ENCODE peak calls at places on chromosomes 3 and 15, in nine cellular contexts. One of them, this sample, is unnamed.

GRCh38 chr3:52056521-52056967 is at the start of gene DUSP7:
- DNase-seq in body of pancreas: peak
- DNase-seq in thoracic aorta: no peak
- DNase-seq in T-helper 1 cell: peak
- DNase-seq in NCI-H1105 treated with DMSO at 0.1 percent for 48 hours: peak
- DNase-seq in NCI-H2029: no peak
- DNase-seq in GM12865: peak
- DNase-seq in CD8-positive, alpha-beta T cell: peak
- DNase-seq in activated CD4-positive, CD25-positive, alpha-beta regulatory T cell treated with anti-CD3 and anti-CD28 coated beads, Interleukin-2, amount 50 U/mL, for 16 hours: peak
- DNase-seq in this sample: peak

GRCh38 chr3:36494461-36495109 is 114.3 kb downstream of the STAC start:
- DNase-seq in CD8-positive, alpha-beta T cell: no peak
- DNase-seq in body of pancreas: no peak
- DNase-seq in thoracic aorta: no peak
- DNase-seq in NCI-H2029: no peak
- DNase-seq in NCI-H1105 treated with DMSO at 0.1 percent for 48 hours: no peak
- DNase-seq in T-helper 1 cell: no peak
- DNase-seq in activated CD4-positive, CD25-positive, alpha-beta regulatory T cell treated with anti-CD3 and anti-CD28 coated beads, Interleukin-2, amount 50 U/mL, for 16 hours: no peak
- DNase-seq in GM12865: no peak
- DNase-seq in this sample: no peak

GRCh38 chr3:51336261-51336660 is 48.8 kb upstream of the MANF start:
- DNase-seq in NCI-H2029: no peak
- DNase-seq in T-helper 1 cell: no peak
- DNase-seq in body of pancreas: no peak
- DNase-seq in activated CD4-positive, CD25-positive, alpha-beta regulatory T cell treated with anti-CD3 and anti-CD28 coated beads, Interleukin-2, amount 50 U/mL, for 16 hours: no peak
- DNase-seq in thoracic aorta: no peak
- DNase-seq in GM12865: no peak
- DNase-seq in CD8-positive, alpha-beta T cell: no peak
- DNase-seq in NCI-H1105 treated with DMSO at 0.1 percent for 48 hours: no peak
- DNase-seq in this sample: no peak

GRCh38 chr15:82680200-82681102 is 29.2 kb downstream of the AP3B2 start:
- DNase-seq in thoracic aorta: no peak
- DNase-seq in activated CD4-positive, CD25-positive, alpha-beta regulatory T cell treated with anti-CD3 and anti-CD28 coated beads, Interleukin-2, amount 50 U/mL, for 16 hours: peak
- DNase-seq in T-helper 1 cell: peak
- DNase-seq in CD8-positive, alpha-beta T cell: peak
- DNase-seq in NCI-H2029: peak
- DNase-seq in NCI-H1105 treated with DMSO at 0.1 percent for 48 hours: peak
- DNase-seq in GM12865: peak
- DNase-seq in body of pancreas: peak
- DNase-seq in this sample: peak

GRCh38 chr3:149554826-149555225 is 80.3 kb downstream of the TM4SF4 start:
- DNase-seq in thoracic aorta: no peak
- DNase-seq in activated CD4-positive, CD25-positive, alpha-beta regulatory T cell treated with anti-CD3 and anti-CD28 coated beads, Interleukin-2, amount 50 U/mL, for 16 hours: no peak
- DNase-seq in body of pancreas: no peak
- DNase-seq in T-helper 1 cell: no peak
- DNase-seq in NCI-H2029: no peak
- DNase-seq in GM12865: no peak
- DNase-seq in NCI-H1105 treated with DMSO at 0.1 percent for 48 hours: no peak
- DNase-seq in CD8-positive, alpha-beta T cell: no peak
- DNase-seq in this sample: no peak

GRCh38 chr3:115233021-115233420 is 85.9 kb upstream of the ZBTB20 start:
- DNase-seq in activated CD4-positive, CD25-positive, alpha-beta regulatory T cell treated with anti-CD3 and anti-CD28 coated beads, Interleukin-2, amount 50 U/mL, for 16 hours: no peak
- DNase-seq in CD8-positive, alpha-beta T cell: no peak
- DNase-seq in NCI-H1105 treated with DMSO at 0.1 percent for 48 hours: no peak
- DNase-seq in body of pancreas: no peak
- DNase-seq in GM12865: no peak
- DNase-seq in NCI-H2029: no peak
- DNase-seq in thoracic aorta: no peak
- DNase-seq in T-helper 1 cell: no peak
- DNase-seq in this sample: no peak

GRCh38 chr3:37910666-37911400 is 49.2 kb downstream of the CTDSPL start:
- DNase-seq in thoracic aorta: no peak
- DNase-seq in GM12865: no peak
- DNase-seq in T-helper 1 cell: no peak
- DNase-seq in NCI-H2029: no peak
- DNase-seq in body of pancreas: no peak
- DNase-seq in NCI-H1105 treated with DMSO at 0.1 percent for 48 hours: no peak
- DNase-seq in activated CD4-positive, CD25-positive, alpha-beta regulatory T cell treated with anti-CD3 and anti-CD28 coated beads, Interleukin-2, amount 50 U/mL, for 16 hours: no peak
- DNase-seq in CD8-positive, alpha-beta T cell: no peak
- DNase-seq in this sample: no peak

GRCh38 chr3:55490194-55490913 is 3.2 kb upstream of the WNT5A start:
- DNase-seq in NCI-H1105 treated with DMSO at 0.1 percent for 48 hours: no peak
- DNase-seq in NCI-H2029: no peak
- DNase-seq in activated CD4-positive, CD25-positive, alpha-beta regulatory T cell treated with anti-CD3 and anti-CD28 coated beads, Interleukin-2, amount 50 U/mL, for 16 hours: no peak
- DNase-seq in CD8-positive, alpha-beta T cell: no peak
- DNase-seq in thoracic aorta: no peak
- DNase-seq in body of pancreas: no peak
- DNase-seq in GM12865: no peak
- DNase-seq in T-helper 1 cell: no peak
- DNase-seq in this sample: no peak

GRCh38 chr3:151788401-151788800 is 25.5 kb upstream of the AADAC start:
- DNase-seq in activated CD4-positive, CD25-positive, alpha-beta regulatory T cell treated with anti-CD3 and anti-CD28 coated beads, Interleukin-2, amount 50 U/mL, for 16 hours: no peak
- DNase-seq in thoracic aorta: no peak
- DNase-seq in NCI-H1105 treated with DMSO at 0.1 percent for 48 hours: no peak
- DNase-seq in body of pancreas: no peak
- DNase-seq in T-helper 1 cell: no peak
- DNase-seq in NCI-H2029: no peak
- DNase-seq in GM12865: no peak
- DNase-seq in CD8-positive, alpha-beta T cell: no peak
- DNase-seq in this sample: no peak

GRCh38 chr3:183443395-183444132 is 15.1 kb upstream of the MCF2L2 start:
- DNase-seq in GM12865: no peak
- DNase-seq in thoracic aorta: no peak
- DNase-seq in NCI-H2029: no peak
- DNase-seq in body of pancreas: no peak
- DNase-seq in NCI-H1105 treated with DMSO at 0.1 percent for 48 hours: no peak
- DNase-seq in activated CD4-positive, CD25-positive, alpha-beta regulatory T cell treated with anti-CD3 and anti-CD28 coated beads, Interleukin-2, amount 50 U/mL, for 16 hours: no peak
- DNase-seq in CD8-positive, alpha-beta T cell: no peak
- DNase-seq in T-helper 1 cell: no peak
- DNase-seq in this sample: no peak

GRCh38 chr3:28575100-28575747 is 226.6 kb upstream of the AZI2 start:
- DNase-seq in NCI-H1105 treated with DMSO at 0.1 percent for 48 hours: peak
- DNase-seq in body of pancreas: peak
- DNase-seq in T-helper 1 cell: no peak
- DNase-seq in activated CD4-positive, CD25-positive, alpha-beta regulatory T cell treated with anti-CD3 and anti-CD28 coated beads, Interleukin-2, amount 50 U/mL, for 16 hours: no peak
- DNase-seq in thoracic aorta: no peak
- DNase-seq in GM12865: no peak
- DNase-seq in NCI-H2029: peak
- DNase-seq in CD8-positive, alpha-beta T cell: no peak
- DNase-seq in this sample: no peak

GRCh38 chr15:96125681-96126080 is 204.8 kb upstream of the NR2F2 start:
- DNase-seq in CD8-positive, alpha-beta T cell: no peak
- DNase-seq in activated CD4-positive, CD25-positive, alpha-beta regulatory T cell treated with anti-CD3 and anti-CD28 coated beads, Interleukin-2, amount 50 U/mL, for 16 hours: no peak
- DNase-seq in thoracic aorta: no peak
- DNase-seq in NCI-H1105 treated with DMSO at 0.1 percent for 48 hours: no peak
- DNase-seq in GM12865: no peak
- DNase-seq in T-helper 1 cell: no peak
- DNase-seq in body of pancreas: no peak
- DNase-seq in NCI-H2029: no peak
- DNase-seq in this sample: no peak

GRCh38 chr3:49924683-49925082 is 4.9 kb downstream of the MON1A start:
- DNase-seq in activated CD4-positive, CD25-positive, alpha-beta regulatory T cell treated with anti-CD3 and anti-CD28 coated beads, Interleukin-2, amount 50 U/mL, for 16 hours: no peak
- DNase-seq in T-helper 1 cell: no peak
- DNase-seq in thoracic aorta: no peak
- DNase-seq in NCI-H1105 treated with DMSO at 0.1 percent for 48 hours: no peak
- DNase-seq in CD8-positive, alpha-beta T cell: no peak
- DNase-seq in GM12865: no peak
- DNase-seq in body of pancreas: no peak
- DNase-seq in NCI-H2029: no peak
- DNase-seq in this sample: no peak

GRCh38 chr15:76183906-76184639 is 124.3 kb downstream of the TMEM266 start:
- DNase-seq in T-helper 1 cell: no peak
- DNase-seq in body of pancreas: no peak
- DNase-seq in NCI-H2029: no peak
- DNase-seq in NCI-H1105 treated with DMSO at 0.1 percent for 48 hours: peak
- DNase-seq in GM12865: no peak
- DNase-seq in activated CD4-positive, CD25-positive, alpha-beta regulatory T cell treated with anti-CD3 and anti-CD28 coated beads, Interleukin-2, amount 50 U/mL, for 16 hours: no peak
- DNase-seq in thoracic aorta: no peak
- DNase-seq in CD8-positive, alpha-beta T cell: no peak
- DNase-seq in this sample: no peak

GRCh38 chr15:81785181-81785580 is 260.6 kb downstream of the MEX3B start:
- DNase-seq in T-helper 1 cell: no peak
- DNase-seq in activated CD4-positive, CD25-positive, alpha-beta regulatory T cell treated with anti-CD3 and anti-CD28 coated beads, Interleukin-2, amount 50 U/mL, for 16 hours: no peak
- DNase-seq in NCI-H1105 treated with DMSO at 0.1 percent for 48 hours: no peak
- DNase-seq in thoracic aorta: no peak
- DNase-seq in GM12865: no peak
- DNase-seq in NCI-H2029: no peak
- DNase-seq in body of pancreas: no peak
- DNase-seq in CD8-positive, alpha-beta T cell: no peak
- DNase-seq in this sample: no peak

GRCh38 chr3:133881492-133881891 is 14.2 kb downstream of the RAB6B start:
- DNase-seq in thoracic aorta: no peak
- DNase-seq in CD8-positive, alpha-beta T cell: no peak
- DNase-seq in NCI-H2029: no peak
- DNase-seq in activated CD4-positive, CD25-positive, alpha-beta regulatory T cell treated with anti-CD3 and anti-CD28 coated beads, Interleukin-2, amount 50 U/mL, for 16 hours: no peak
- DNase-seq in body of pancreas: no peak
- DNase-seq in NCI-H1105 treated with DMSO at 0.1 percent for 48 hours: no peak
- DNase-seq in GM12865: no peak
- DNase-seq in T-helper 1 cell: no peak
- DNase-seq in this sample: no peak

GRCh38 chr15:68601206-68602197 is 22.7 kb downstream of the CORO2B start:
- DNase-seq in NCI-H1105 treated with DMSO at 0.1 percent for 48 hours: no peak
- DNase-seq in CD8-positive, alpha-beta T cell: no peak
- DNase-seq in GM12865: no peak
- DNase-seq in thoracic aorta: no peak
- DNase-seq in T-helper 1 cell: no peak
- DNase-seq in body of pancreas: no peak
- DNase-seq in NCI-H2029: no peak
- DNase-seq in activated CD4-positive, CD25-positive, alpha-beta regulatory T cell treated with anti-CD3 and anti-CD28 coated beads, Interleukin-2, amount 50 U/mL, for 16 hours: no peak
- DNase-seq in this sample: no peak

GRCh38 chr3:84082726-84083125 is 876.1 kb upstream of the CADM2 start:
- DNase-seq in NCI-H2029: no peak
- DNase-seq in body of pancreas: no peak
- DNase-seq in T-helper 1 cell: no peak
- DNase-seq in NCI-H1105 treated with DMSO at 0.1 percent for 48 hours: no peak
- DNase-seq in GM12865: no peak
- DNase-seq in thoracic aorta: no peak
- DNase-seq in activated CD4-positive, CD25-positive, alpha-beta regulatory T cell treated with anti-CD3 and anti-CD28 coated beads, Interleukin-2, amount 50 U/mL, for 16 hours: no peak
- DNase-seq in CD8-positive, alpha-beta T cell: no peak
- DNase-seq in this sample: no peak

GRCh38 chr15:98803228-98804056 is 155.1 kb downstream of the IGF1R start:
- DNase-seq in activated CD4-positive, CD25-positive, alpha-beta regulatory T cell treated with anti-CD3 and anti-CD28 coated beads, Interleukin-2, amount 50 U/mL, for 16 hours: no peak
- DNase-seq in CD8-positive, alpha-beta T cell: no peak
- DNase-seq in T-helper 1 cell: no peak
- DNase-seq in body of pancreas: no peak
- DNase-seq in GM12865: no peak
- DNase-seq in NCI-H1105 treated with DMSO at 0.1 percent for 48 hours: no peak
- DNase-seq in thoracic aorta: no peak
- DNase-seq in NCI-H2029: no peak
- DNase-seq in this sample: no peak

GRCh38 chr3:107024481-107025153 is 352.6 kb upstream of the CCDC54 start:
- DNase-seq in thoracic aorta: no peak
- DNase-seq in NCI-H1105 treated with DMSO at 0.1 percent for 48 hours: peak
- DNase-seq in body of pancreas: no peak
- DNase-seq in NCI-H2029: no peak
- DNase-seq in activated CD4-positive, CD25-positive, alpha-beta regulatory T cell treated with anti-CD3 and anti-CD28 coated beads, Interleukin-2, amount 50 U/mL, for 16 hours: no peak
- DNase-seq in CD8-positive, alpha-beta T cell: no peak
- DNase-seq in T-helper 1 cell: no peak
- DNase-seq in GM12865: no peak
- DNase-seq in this sample: no peak

GRCh38 chr3:71311320-71312046 is 272.0 kb downstream of the FOXP1 start:
- DNase-seq in GM12865: no peak
- DNase-seq in thoracic aorta: no peak
- DNase-seq in activated CD4-positive, CD25-positive, alpha-beta regulatory T cell treated with anti-CD3 and anti-CD28 coated beads, Interleukin-2, amount 50 U/mL, for 16 hours: no peak
- DNase-seq in NCI-H2029: no peak
- DNase-seq in NCI-H1105 treated with DMSO at 0.1 percent for 48 hours: no peak
- DNase-seq in CD8-positive, alpha-beta T cell: no peak
- DNase-seq in body of pancreas: no peak
- DNase-seq in T-helper 1 cell: no peak
- DNase-seq in this sample: no peak